ENCODE peak calls at places on chromosomes 7 and 10, in eight cellular contexts. One of them, this sample, is unnamed.
A peak's percentile ranks its signal among the peaks of the same experiment; 100 is the strongest.

GRCh38 chr7:43872401-43873165 is 3.3 kb upstream of the MRPS24 start:
- DNase-seq in NCI-H82: peak; percentile 11
- DNase-seq in HL-60: no peak
- DNase-seq in IMR-90: peak; percentile 92
- DNase-seq in pancreas: no peak
- DNase-seq in fibroblast of lung: peak; percentile 87
- DNase-seq in activated CD4-positive, alpha-beta T cell treated with anti-CD3 and anti-CD28 coated beads, Interleukin-2, amount 10 ng/mL, durations not matched to agents 7 days and 5 days: no peak
- DNase-seq in stimulated activated CD4-positive, alpha-beta T cell treated with anti-CD3 and anti-CD28 coated beads, Interleukin-4, amount 100 ng/mL, for 48 hours: no peak
- DNase-seq in this sample: peak; percentile 72

GRCh38 chr7:17593854-17594419 is 295.5 kb downstream of the AHR start:
- DNase-seq in NCI-H82: no peak
- DNase-seq in HL-60: no peak
- DNase-seq in IMR-90: peak; percentile 18
- DNase-seq in pancreas: no peak
- DNase-seq in fibroblast of lung: no peak
- DNase-seq in activated CD4-positive, alpha-beta T cell treated with anti-CD3 and anti-CD28 coated beads, Interleukin-2, amount 10 ng/mL, durations not matched to agents 7 days and 5 days: no peak
- DNase-seq in stimulated activated CD4-positive, alpha-beta T cell treated with anti-CD3 and anti-CD28 coated beads, Interleukin-4, amount 100 ng/mL, for 48 hours: no peak
- DNase-seq in this sample: peak; percentile 58

GRCh38 chr7:128833148-128833938 is 3.1 kb downstream of the FLNC start:
- DNase-seq in NCI-H82: peak; percentile 97
- DNase-seq in HL-60: peak; percentile 64
- DNase-seq in IMR-90: peak; percentile 88
- DNase-seq in pancreas: no peak
- DNase-seq in fibroblast of lung: peak; percentile 95
- DNase-seq in activated CD4-positive, alpha-beta T cell treated with anti-CD3 and anti-CD28 coated beads, Interleukin-2, amount 10 ng/mL, durations not matched to agents 7 days and 5 days: no peak
- DNase-seq in stimulated activated CD4-positive, alpha-beta T cell treated with anti-CD3 and anti-CD28 coated beads, Interleukin-4, amount 100 ng/mL, for 48 hours: no peak
- DNase-seq in this sample: no peak

GRCh38 chr10:74575191-74575720 is 251.1 kb upstream of the KAT6B start:
- DNase-seq in NCI-H82: no peak
- DNase-seq in HL-60: no peak
- DNase-seq in IMR-90: no peak
- DNase-seq in pancreas: no peak
- DNase-seq in fibroblast of lung: peak; percentile 33
- DNase-seq in activated CD4-positive, alpha-beta T cell treated with anti-CD3 and anti-CD28 coated beads, Interleukin-2, amount 10 ng/mL, durations not matched to agents 7 days and 5 days: no peak
- DNase-seq in stimulated activated CD4-positive, alpha-beta T cell treated with anti-CD3 and anti-CD28 coated beads, Interleukin-4, amount 100 ng/mL, for 48 hours: no peak
- DNase-seq in this sample: no peak

GRCh38 chr10:100519321-100520051 is at the start of gene SEC31B:
- DNase-seq in NCI-H82: peak; percentile 51
- DNase-seq in HL-60: no peak
- DNase-seq in IMR-90: no peak
- DNase-seq in pancreas: peak; percentile 26
- DNase-seq in fibroblast of lung: no peak
- DNase-seq in activated CD4-positive, alpha-beta T cell treated with anti-CD3 and anti-CD28 coated beads, Interleukin-2, amount 10 ng/mL, durations not matched to agents 7 days and 5 days: no peak
- DNase-seq in stimulated activated CD4-positive, alpha-beta T cell treated with anti-CD3 and anti-CD28 coated beads, Interleukin-4, amount 100 ng/mL, for 48 hours: no peak
- DNase-seq in this sample: no peak

GRCh38 chr7:44045226-44046014 is 918 bp downstream of the DBNL start:
- DNase-seq in NCI-H82: no peak
- DNase-seq in HL-60: no peak
- DNase-seq in IMR-90: no peak
- DNase-seq in pancreas: no peak
- DNase-seq in fibroblast of lung: no peak
- DNase-seq in activated CD4-positive, alpha-beta T cell treated with anti-CD3 and anti-CD28 coated beads, Interleukin-2, amount 10 ng/mL, durations not matched to agents 7 days and 5 days: no peak
- DNase-seq in stimulated activated CD4-positive, alpha-beta T cell treated with anti-CD3 and anti-CD28 coated beads, Interleukin-4, amount 100 ng/mL, for 48 hours: no peak
- DNase-seq in this sample: no peak

GRCh38 chr7:15228891-15229290 is 326.3 kb upstream of the DGKB start:
- DNase-seq in NCI-H82: peak; percentile 80
- DNase-seq in HL-60: no peak
- DNase-seq in IMR-90: no peak
- DNase-seq in pancreas: no peak
- DNase-seq in fibroblast of lung: no peak
- DNase-seq in activated CD4-positive, alpha-beta T cell treated with anti-CD3 and anti-CD28 coated beads, Interleukin-2, amount 10 ng/mL, durations not matched to agents 7 days and 5 days: no peak
- DNase-seq in stimulated activated CD4-positive, alpha-beta T cell treated with anti-CD3 and anti-CD28 coated beads, Interleukin-4, amount 100 ng/mL, for 48 hours: no peak
- DNase-seq in this sample: no peak

GRCh38 chr7:105139381-105139780 is 125.4 kb downstream of the KMT2E start:
- DNase-seq in NCI-H82: no peak
- DNase-seq in HL-60: no peak
- DNase-seq in IMR-90: no peak
- DNase-seq in pancreas: no peak
- DNase-seq in fibroblast of lung: no peak
- DNase-seq in activated CD4-positive, alpha-beta T cell treated with anti-CD3 and anti-CD28 coated beads, Interleukin-2, amount 10 ng/mL, durations not matched to agents 7 days and 5 days: no peak
- DNase-seq in stimulated activated CD4-positive, alpha-beta T cell treated with anti-CD3 and anti-CD28 coated beads, Interleukin-4, amount 100 ng/mL, for 48 hours: no peak
- DNase-seq in this sample: no peak

GRCh38 chr7:79403451-79403850 is 50.0 kb downstream of the MAGI2 start:
- DNase-seq in NCI-H82: no peak
- DNase-seq in HL-60: no peak
- DNase-seq in IMR-90: peak; percentile 51
- DNase-seq in pancreas: no peak
- DNase-seq in fibroblast of lung: no peak
- DNase-seq in activated CD4-positive, alpha-beta T cell treated with anti-CD3 and anti-CD28 coated beads, Interleukin-2, amount 10 ng/mL, durations not matched to agents 7 days and 5 days: no peak
- DNase-seq in stimulated activated CD4-positive, alpha-beta T cell treated with anti-CD3 and anti-CD28 coated beads, Interleukin-4, amount 100 ng/mL, for 48 hours: no peak
- DNase-seq in this sample: no peak

GRCh38 chr7:138468244-138469123 is 8.4 kb downstream of the TRIM24 start:
- DNase-seq in NCI-H82: peak; percentile 79
- DNase-seq in HL-60: no peak
- DNase-seq in IMR-90: peak; percentile 14
- DNase-seq in pancreas: peak; percentile 84
- DNase-seq in fibroblast of lung: no peak
- DNase-seq in activated CD4-positive, alpha-beta T cell treated with anti-CD3 and anti-CD28 coated beads, Interleukin-2, amount 10 ng/mL, durations not matched to agents 7 days and 5 days: no peak
- DNase-seq in stimulated activated CD4-positive, alpha-beta T cell treated with anti-CD3 and anti-CD28 coated beads, Interleukin-4, amount 100 ng/mL, for 48 hours: no peak
- DNase-seq in this sample: no peak

GRCh38 chr7:94445696-94446194 is 51.0 kb downstream of the COL1A2 start:
- DNase-seq in NCI-H82: peak; percentile 24
- DNase-seq in HL-60: no peak
- DNase-seq in IMR-90: no peak
- DNase-seq in pancreas: no peak
- DNase-seq in fibroblast of lung: no peak
- DNase-seq in activated CD4-positive, alpha-beta T cell treated with anti-CD3 and anti-CD28 coated beads, Interleukin-2, amount 10 ng/mL, durations not matched to agents 7 days and 5 days: no peak
- DNase-seq in stimulated activated CD4-positive, alpha-beta T cell treated with anti-CD3 and anti-CD28 coated beads, Interleukin-4, amount 100 ng/mL, for 48 hours: no peak
- DNase-seq in this sample: no peak

GRCh38 chr7:13920053-13920697 is 69.3 kb downstream of the ETV1 start:
- DNase-seq in NCI-H82: peak; percentile 76
- DNase-seq in HL-60: no peak
- DNase-seq in IMR-90: peak; percentile 100
- DNase-seq in pancreas: no peak
- DNase-seq in fibroblast of lung: peak; percentile 100
- DNase-seq in activated CD4-positive, alpha-beta T cell treated with anti-CD3 and anti-CD28 coated beads, Interleukin-2, amount 10 ng/mL, durations not matched to agents 7 days and 5 days: no peak
- DNase-seq in stimulated activated CD4-positive, alpha-beta T cell treated with anti-CD3 and anti-CD28 coated beads, Interleukin-4, amount 100 ng/mL, for 48 hours: no peak
- DNase-seq in this sample: peak; percentile 99

GRCh38 chr10:16867556-16867955 is 50.3 kb upstream of the RSU1 start:
- DNase-seq in NCI-H82: no peak
- DNase-seq in HL-60: no peak
- DNase-seq in IMR-90: peak; percentile 69
- DNase-seq in pancreas: no peak
- DNase-seq in fibroblast of lung: peak; percentile 94
- DNase-seq in activated CD4-positive, alpha-beta T cell treated with anti-CD3 and anti-CD28 coated beads, Interleukin-2, amount 10 ng/mL, durations not matched to agents 7 days and 5 days: no peak
- DNase-seq in stimulated activated CD4-positive, alpha-beta T cell treated with anti-CD3 and anti-CD28 coated beads, Interleukin-4, amount 100 ng/mL, for 48 hours: no peak
- DNase-seq in this sample: no peak

GRCh38 chr7:41303709-41304108 is 399.2 kb downstream of the INHBA start:
- DNase-seq in NCI-H82: no peak
- DNase-seq in HL-60: no peak
- DNase-seq in IMR-90: no peak
- DNase-seq in pancreas: no peak
- DNase-seq in fibroblast of lung: no peak
- DNase-seq in activated CD4-positive, alpha-beta T cell treated with anti-CD3 and anti-CD28 coated beads, Interleukin-2, amount 10 ng/mL, durations not matched to agents 7 days and 5 days: no peak
- DNase-seq in stimulated activated CD4-positive, alpha-beta T cell treated with anti-CD3 and anti-CD28 coated beads, Interleukin-4, amount 100 ng/mL, for 48 hours: no peak
- DNase-seq in this sample: no peak

GRCh38 chr7:1706381-1706720 is 36.3 kb downstream of the ELFN1 start:
- DNase-seq in NCI-H82: no peak
- DNase-seq in HL-60: no peak
- DNase-seq in IMR-90: no peak
- DNase-seq in pancreas: no peak
- DNase-seq in fibroblast of lung: no peak
- DNase-seq in activated CD4-positive, alpha-beta T cell treated with anti-CD3 and anti-CD28 coated beads, Interleukin-2, amount 10 ng/mL, durations not matched to agents 7 days and 5 days: no peak
- DNase-seq in stimulated activated CD4-positive, alpha-beta T cell treated with anti-CD3 and anti-CD28 coated beads, Interleukin-4, amount 100 ng/mL, for 48 hours: no peak
- DNase-seq in this sample: no peak

GRCh38 chr10:114045071-114045737 is 1.5 kb downstream of the ADRB1 start:
- DNase-seq in NCI-H82: peak; percentile 5
- DNase-seq in HL-60: no peak
- DNase-seq in IMR-90: no peak
- DNase-seq in pancreas: peak; percentile 28
- DNase-seq in fibroblast of lung: no peak
- DNase-seq in activated CD4-positive, alpha-beta T cell treated with anti-CD3 and anti-CD28 coated beads, Interleukin-2, amount 10 ng/mL, durations not matched to agents 7 days and 5 days: no peak
- DNase-seq in stimulated activated CD4-positive, alpha-beta T cell treated with anti-CD3 and anti-CD28 coated beads, Interleukin-4, amount 100 ng/mL, for 48 hours: no peak
- DNase-seq in this sample: no peak

GRCh38 chr7:151491859-151492258 is 27.8 kb downstream of the RHEB start:
- DNase-seq in NCI-H82: no peak
- DNase-seq in HL-60: peak; percentile 49
- DNase-seq in IMR-90: peak; percentile 90
- DNase-seq in pancreas: no peak
- DNase-seq in fibroblast of lung: peak; percentile 94
- DNase-seq in activated CD4-positive, alpha-beta T cell treated with anti-CD3 and anti-CD28 coated beads, Interleukin-2, amount 10 ng/mL, durations not matched to agents 7 days and 5 days: no peak
- DNase-seq in stimulated activated CD4-positive, alpha-beta T cell treated with anti-CD3 and anti-CD28 coated beads, Interleukin-4, amount 100 ng/mL, for 48 hours: no peak
- DNase-seq in this sample: peak; percentile 37